ENCODE peak calls at places on chromosomes 7 and 10, in four cellular contexts. T, A, Y and H are unnamed samples.

GRCh38 chr10:63083904-63084689 is 49.0 kb upstream of the NRBF2 start:
- DNase-seq in T (peak; percentile 65), A (peak; percentile 26), Y (no peak), H (no peak)

GRCh38 chr7:85104432-85105205 is 82.2 kb downstream of the SEMA3D start:
- DNase-seq in T (no peak), A (no peak), Y (no peak), H (no peak)

GRCh38 chr7:1555813-1556540 is at the start of gene TMEM184A:
- DNase-seq in T (no peak), A (peak; percentile 97), Y (no peak), H (peak; percentile 96)

GRCh38 chr7:12217311-12217710 is 6.2 kb downstream of the TMEM106B start:
- DNase-seq in T (no peak), A (no peak), Y (no peak), H (no peak)

GRCh38 chr7:131090188-131090587 is 237.5 kb upstream of the MKLN1 start:
- DNase-seq in T (no peak), A (no peak), Y (no peak), H (no peak)

GRCh38 chr10:117807441-117807840 is 239.3 kb downstream of the RAB11FIP2 start:
- DNase-seq in T (no peak), A (no peak), Y (no peak), H (no peak)

GRCh38 chr10:110667620-110668343 is 23.6 kb downstream of the RBM20 start:
- DNase-seq in T (no peak), A (no peak), Y (no peak), H (no peak)

GRCh38 chr10:50991496-50992355 is 82.6 kb upstream of the PRKG1 start:
- DNase-seq in T (no peak), A (peak; percentile 64), Y (no peak), H (peak; percentile 48)

GRCh38 chr10:49397036-49397999 is 1.4 kb upstream of the DRGX start:
- DNase-seq in T (no peak), A (no peak), Y (no peak), H (no peak)

GRCh38 chr7:55084307-55084706 is 65.5 kb downstream of the EGFR start:
- DNase-seq in T (no peak), A (no peak), Y (no peak), H (no peak)

GRCh38 chr10:35040761-35041501 is 49.2 kb downstream of the CUL2 start:
- DNase-seq in T (no peak), A (no peak), Y (no peak), H (no peak)

GRCh38 chr10:101558206-101558605 is 29.9 kb downstream of the POLL start:
- DNase-seq in T (no peak), A (no peak), Y (no peak), H (no peak)

GRCh38 chr10:101561068-101561915 is 26.8 kb downstream of the POLL start:
- DNase-seq in T (no peak), A (no peak), Y (no peak), H (no peak)

GRCh38 chr10:101558671-101559595 is 29.1 kb downstream of the POLL start:
- DNase-seq in T (no peak), A (no peak), Y (no peak), H (no peak)

GRCh38 chr10:101560293-101561067 is 27.6 kb downstream of the POLL start:
- DNase-seq in T (no peak), A (no peak), Y (no peak), H (no peak)

GRCh38 chr10:101559596-101560292 is 28.3 kb downstream of the POLL start:
- DNase-seq in T (no peak), A (no peak), Y (no peak), H (no peak)
- TF ChIP-seq CTCF in T (no peak), A (no peak), Y (no peak), H (no peak)

GRCh38 chr7:106294334-106294733 is 9.6 kb upstream of the NAMPT start:
- DNase-seq in T (no peak), A (no peak), Y (no peak), H (no peak)

GRCh38 chr7:106287786-106288185 is 3.0 kb upstream of the NAMPT start:
- DNase-seq in T (no peak), A (no peak), Y (no peak), H (no peak)

GRCh38 chr7:106289848-106290247 is 5.1 kb upstream of the NAMPT start:
- DNase-seq in T (no peak), A (no peak), Y (no peak), H (no peak)

GRCh38 chr7:106290319-106290718 is 5.5 kb upstream of the NAMPT start:
- DNase-seq in T (no peak), A (no peak), Y (no peak), H (no peak)

GRCh38 chr7:106291247-106291646 is 6.5 kb upstream of the NAMPT start:
- DNase-seq in T (no peak), A (no peak), Y (no peak), H (no peak)
- H3K4me1 ChIP-seq in T (peaks cover 2% of the 10 kb centered on the region), A (peaks cover 15% of the 10 kb centered on the region), Y (no peaks in the 10 kb centered on the region), H (no peaks in the 10 kb centered on the region)

GRCh38 chr7:134779741-134780065 is 269 bp downstream of the CALD1 start:
- DNase-seq in T (no peak), A (no peak), Y (no peak), H (no peak)

GRCh38 chr7:134777908-134778580 is 1.4 kb upstream of the CALD1 start:
- DNase-seq in T (peak; percentile 8), A (no peak), Y (no peak), H (no peak)

GRCh38 chr7:134780166-134780853 is 876 bp downstream of the CALD1 start:
- DNase-seq in T (peak; percentile 5), A (no peak), Y (no peak), H (no peak)

GRCh38 chr7:134777470-134777869 is 2.0 kb upstream of the CALD1 start:
- DNase-seq in T (peak; percentile 7), A (no peak), Y (no peak), H (no peak)

GRCh38 chr7:134778941-134779740 is at the start of gene CALD1:
- DNase-seq in T (peak; percentile 76), A (peak; percentile 22), Y (no peak), H (no peak)
- H3K4me3 ChIP-seq in T (peak within 1 kb of the TSS; percentile 42), A (no peak within 1 kb of the TSS), Y (peak within 1 kb of the TSS; percentile 30), H (peak within 1 kb of the TSS; percentile 35)

DNA sequence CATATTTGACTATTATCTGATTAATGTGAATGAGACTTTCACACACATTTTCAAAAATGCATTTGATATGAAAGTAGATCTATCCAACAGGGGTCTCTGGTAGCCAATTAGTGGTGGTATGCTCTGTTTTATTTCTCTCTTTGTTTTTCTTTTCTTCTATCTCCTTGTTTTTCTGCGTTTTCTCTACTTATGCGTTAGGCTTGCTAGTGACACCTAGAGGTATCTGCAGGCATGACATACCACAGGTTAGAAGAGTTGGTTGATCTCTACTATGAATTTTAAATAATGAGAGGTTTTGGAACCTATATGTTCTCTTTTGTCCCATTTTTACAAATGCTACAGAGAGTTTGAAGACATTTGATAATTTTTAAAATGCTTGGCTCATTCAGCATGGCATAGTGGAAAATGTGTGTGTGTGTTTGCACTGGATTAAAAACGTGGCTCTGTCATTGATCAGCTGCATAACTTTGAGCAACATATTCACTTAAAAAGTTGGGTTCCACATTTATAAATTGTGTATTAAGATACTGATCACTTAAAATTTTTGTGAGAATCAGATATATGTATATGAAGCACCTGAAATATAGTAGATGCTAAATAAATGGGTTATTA is 28.1 kb upstream of the PLXDC2 start:
- DNase-seq in T (peak; percentile 74), A (no peak), Y (no peak), H (no peak)
- TF ChIP-seq CTCF in T (peak; percentile 56), A (peak; percentile 70), Y (peak; percentile 49), H (peak; percentile 86)

DNA sequence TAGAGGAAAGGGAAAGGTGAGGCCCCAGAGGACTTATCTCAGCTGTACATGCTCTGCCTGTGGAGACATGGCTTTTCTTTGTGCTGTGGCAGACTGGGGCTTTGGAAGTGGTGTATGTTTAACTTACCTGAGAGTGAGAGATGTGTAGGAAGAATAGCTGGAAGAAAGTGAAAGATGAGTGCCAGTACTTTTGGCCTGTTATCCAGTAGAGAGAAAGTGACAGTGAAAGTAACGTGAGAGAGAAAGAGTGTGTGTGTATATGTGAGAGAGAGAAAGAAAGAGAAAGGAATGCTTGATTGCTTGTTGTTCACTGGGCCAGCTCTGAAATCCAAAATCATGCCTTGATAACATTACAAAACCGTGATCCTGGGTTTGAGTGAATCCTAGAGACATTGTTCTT is 25.5 kb downstream of the MTURN start:
- DNase-seq in T (no peak), A (no peak), Y (no peak), H (no peak)
- H3K4me1 ChIP-seq in T (peaks cover 59% of the 10 kb centered on the region), A (peaks cover 7% of the 10 kb centered on the region), Y (peaks cover 3% of the 10 kb centered on the region), H (peaks cover 13% of the 10 kb centered on the region)

GRCh38 chr7:70035509-70035908 is 437.2 kb downstream of the AUTS2 start:
- DNase-seq in T (no peak), A (no peak), Y (no peak), H (no peak)

GRCh38 chr7:70030745-70031144 is 432.5 kb downstream of the AUTS2 start:
- DNase-seq in T (no peak), A (no peak), Y (no peak), H (no peak)

GRCh38 chr7:70029993-70030392 is 431.7 kb downstream of the AUTS2 start:
- DNase-seq in T (no peak), A (no peak), Y (no peak), H (no peak)

GRCh38 chr7:70035955-70036354 is 437.7 kb downstream of the AUTS2 start:
- DNase-seq in T (no peak), A (no peak), Y (no peak), H (no peak)

GRCh38 chr7:70032673-70033072 is 434.4 kb downstream of the AUTS2 start:
- DNase-seq in T (no peak), A (no peak), Y (no peak), H (no peak)
- H3K4me3 ChIP-seq in T (no peak overlapping the region), A (no peak overlapping the region), Y (no peak overlapping the region), H (no peak overlapping the region)

GRCh38 chr7:73428697-73429005 is 4.9 kb upstream of the FZD9 start:
- DNase-seq in T (no peak), A (no peak), Y (no peak), H (no peak)
- TF ChIP-seq CTCF in T (no peak), A (no peak), Y (no peak), H (no peak)